ENCODE peak calls at places on chromosomes 2 and 18, in five cellular contexts. O, P, G, A and Z are unnamed samples.

GRCh38 chr2:1662606-1663180 is 81.6 kb downstream of the PXDN start:
- DNase-seq in O (no peak), A (no peak), G (no peak), P (no peak), Z (no peak)

GRCh38 chr2:214006601-214007000 is 404.3 kb upstream of the VWC2L start:
- DNase-seq in O (no peak), G (peak), P (no peak), A (no peak), Z (no peak)

GRCh38 chr2:763766-764525 is 86.7 kb upstream of the TMEM18 start:
- DNase-seq in P (no peak), G (no peak), O (no peak), A (peak), Z (no peak)

GRCh38 chr2:189782221-189782671 is 1.9 kb downstream of the ORMDL1 start:
- DNase-seq in O (no peak), G (peak), P (no peak), A (no peak), Z (peak)

GRCh38 chr18:72544092-72544886 is at the start of gene CBLN2:
- DNase-seq in G (peak), P (no peak), A (no peak), O (no peak), Z (peak)

GRCh38 chr2:143030127-143030526 is 99.1 kb upstream of the ARHGAP15 start:
- DNase-seq in O (no peak), G (peak), A (no peak), P (no peak), Z (no peak)

GRCh38 chr2:7722212-7722910 is 805.1 kb downstream of the RNF144A start:
- DNase-seq in P (no peak), O (no peak), A (no peak), G (no peak), Z (no peak)

GRCh38 chr2:142734231-142734630 is 143.2 kb upstream of the KYNU start:
- DNase-seq in A (no peak), P (no peak), O (no peak), G (no peak), Z (no peak)

GRCh38 chr2:95060446-95061118 is 35.1 kb downstream of the MAL start:
- DNase-seq in G (no peak), O (no peak), A (no peak), P (peak), Z (no peak)

DNA sequence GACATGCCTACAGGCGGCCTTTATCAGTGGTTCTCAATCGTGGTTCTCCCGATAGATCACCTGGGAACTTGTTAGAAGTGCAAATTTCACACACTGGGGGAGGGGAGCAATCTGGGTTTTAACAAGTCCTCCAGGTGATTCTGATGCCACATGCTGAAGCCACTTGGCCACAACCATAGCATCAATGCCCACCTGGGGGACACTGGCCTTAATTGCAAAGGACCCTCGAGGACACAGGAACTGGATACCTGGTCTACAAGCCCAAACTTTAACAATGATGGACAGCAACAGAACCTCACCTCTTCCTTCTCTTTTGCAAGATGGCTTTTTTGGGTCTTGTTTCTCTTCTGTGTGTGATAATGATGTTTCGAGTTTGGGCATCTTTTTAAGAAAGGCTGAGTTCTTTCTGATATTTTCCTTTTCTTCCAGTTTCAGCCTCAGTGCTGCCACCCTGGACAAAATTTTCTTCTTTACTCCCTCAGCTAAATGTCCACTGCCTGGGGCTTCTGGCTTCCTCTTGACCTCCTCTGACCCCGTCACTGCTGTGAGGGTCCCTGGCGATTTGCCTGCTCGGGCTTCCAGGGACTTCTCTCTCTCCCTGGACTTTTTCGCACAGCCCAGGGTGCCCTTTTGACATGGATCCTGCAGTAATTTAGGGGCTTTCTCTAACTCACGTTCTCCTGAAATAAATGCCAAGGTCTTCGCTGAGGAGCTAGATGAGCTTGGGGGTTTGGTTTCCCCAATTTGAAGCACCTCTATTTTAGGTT is 94.2 kb downstream of the ALPK2 start:
- DNase-seq in A (no peak), O (no peak), P (no peak), G (no peak), Z (no peak)
- H3K4me3 ChIP-seq in A (no peak), O (no peak), P (no peak), G (no peak), Z (no peak)

GRCh38 chr18:57529151-57529550 is 57.4 kb downstream of the FECH start:
- DNase-seq in P (no peak), O (no peak), G (no peak), A (no peak), Z (no peak)
- TF ChIP-seq CTCF in P (no peak), O (no peak), G (no peak), A (no peak), Z (no peak)

GRCh38 chr2:43098065-43098464 is 128.3 kb downstream of the ZFP36L2 start:
- DNase-seq in A (no peak), P (no peak), O (no peak), G (no peak), Z (no peak)

GRCh38 chr2:43095533-43096295 is 130.7 kb downstream of the ZFP36L2 start:
- DNase-seq in P (no peak), O (no peak), A (no peak), G (no peak), Z (no peak)

GRCh38 chr2:43098539-43098938 is 127.9 kb downstream of the ZFP36L2 start:
- DNase-seq in A (no peak), P (no peak), G (no peak), O (no peak), Z (no peak)

GRCh38 chr2:43099797-43100196 is 126.6 kb downstream of the ZFP36L2 start:
- DNase-seq in A (no peak), G (no peak), O (no peak), P (no peak), Z (no peak)

GRCh38 chr2:43097650-43098049 is 128.8 kb downstream of the ZFP36L2 start:
- DNase-seq in O (no peak), P (no peak), G (no peak), A (no peak), Z (no peak)
- H3K4me3 ChIP-seq in O (no peak), P (no peak), G (no peak), A (no peak), Z (no peak)

DNA sequence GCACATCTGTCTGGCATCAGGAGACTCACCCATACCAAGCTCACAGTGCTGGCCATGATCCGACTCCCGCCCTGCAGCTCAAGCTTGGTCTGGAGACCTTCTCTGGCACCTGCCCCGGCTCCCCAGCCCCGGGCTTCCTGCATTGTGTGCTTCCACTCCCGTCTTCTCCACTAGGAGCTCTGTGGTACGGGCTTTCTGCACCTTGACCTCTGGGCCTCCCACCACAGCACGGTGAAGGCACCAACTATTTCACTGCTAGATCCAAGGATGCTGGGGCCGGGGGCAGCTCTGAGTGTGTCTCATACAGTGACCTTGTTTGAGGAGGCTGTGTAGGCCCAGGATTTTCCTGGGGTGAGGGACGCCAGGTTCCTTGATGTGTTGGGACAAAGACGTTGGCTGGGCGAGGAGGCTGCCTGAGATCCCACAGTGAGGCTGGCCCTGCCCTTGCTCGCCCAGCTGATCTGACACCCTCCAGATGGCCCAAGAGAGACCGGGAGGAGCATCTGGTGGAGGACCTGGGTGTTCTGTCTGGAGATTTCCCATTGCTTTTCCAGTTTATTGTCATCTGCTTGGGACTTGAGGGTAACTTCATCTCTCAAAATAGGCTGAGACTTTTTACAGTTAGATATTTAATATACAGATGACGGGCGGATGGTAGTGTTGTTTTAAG is 64.0 kb downstream of the HPCAL1 start:
- DNase-seq in O (no peak), G (no peak), P (no peak), A (no peak), Z (no peak)
- TF ChIP-seq CTCF in O (no peak), G (no peak), P (no peak), A (no peak), Z (no peak)

GRCh38 chr2:181262782-181263181 is 194.4 kb upstream of the ITGA4 start:
- DNase-seq in A (no peak), G (no peak), P (no peak), O (no peak), Z (no peak)

GRCh38 chr2:181268174-181268867 is 188.9 kb upstream of the ITGA4 start:
- DNase-seq in O (no peak), A (no peak), G (no peak), P (no peak), Z (no peak)

GRCh38 chr2:181258761-181259160 is 198.4 kb upstream of the ITGA4 start:
- DNase-seq in P (no peak), O (no peak), A (peak), G (peak), Z (peak)

GRCh38 chr2:181264436-181264835 is 192.8 kb upstream of the ITGA4 start:
- DNase-seq in P (no peak), G (no peak), A (no peak), O (no peak), Z (no peak)

GRCh38 chr2:181264016-181264415 is 193.2 kb upstream of the ITGA4 start:
- DNase-seq in P (no peak), O (no peak), G (no peak), A (no peak), Z (no peak)
- H3K4me3 ChIP-seq in P (no peak), O (no peak), G (no peak), A (no peak), Z (no peak)

DNA sequence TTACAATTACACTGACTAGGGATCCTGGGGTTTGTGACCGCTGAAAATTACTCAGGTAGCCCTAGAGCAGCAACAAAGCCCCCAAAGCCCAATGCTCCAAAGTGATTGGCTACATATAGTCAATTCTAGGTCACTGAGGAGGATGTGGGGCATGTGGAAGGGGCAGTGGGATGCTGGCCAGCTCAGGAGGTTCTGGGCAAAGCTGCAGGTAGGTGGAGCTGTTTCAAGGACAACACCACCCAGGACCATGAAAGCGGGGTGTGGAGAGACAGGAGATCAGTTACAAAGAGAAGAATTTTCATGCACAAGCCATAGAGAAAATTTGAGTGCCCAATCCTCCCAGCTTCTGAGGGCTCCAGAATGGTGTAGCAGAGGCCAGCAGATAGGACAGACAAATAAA is 75.0 kb upstream of the CCDC85A start:
- DNase-seq in G (no peak), A (no peak), O (no peak), P (no peak), Z (no peak)
- TF ChIP-seq CTCF in G (no peak), A (no peak), O (no peak), P (no peak), Z (no peak)

DNA sequence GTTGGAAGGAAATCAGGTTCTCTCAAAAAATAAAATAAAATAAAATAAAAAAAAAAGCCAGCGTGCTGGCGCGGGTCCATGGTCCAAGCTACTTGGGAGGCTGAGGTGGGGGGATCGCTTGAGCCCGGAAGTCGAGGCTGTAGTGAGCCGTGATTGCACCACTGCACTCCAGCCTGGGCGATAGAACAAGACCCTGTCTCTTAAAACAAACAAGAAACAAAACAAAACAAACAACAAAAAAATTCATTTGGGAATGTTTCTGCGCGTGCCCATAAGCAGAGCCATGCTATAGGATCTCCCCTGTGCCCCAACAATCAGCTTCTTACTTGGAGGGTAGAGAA is 16.4 kb upstream of the CD8A start:
- DNase-seq in A (no peak), O (no peak), P (no peak), G (no peak), Z (no peak)
- H3K4me3 ChIP-seq in A (peak), O (peak), P (peak), G (peak), Z (peak)

GRCh38 chr2:47541848-47542450 is 139.0 kb downstream of the MSH2 start:
- DNase-seq in P (no peak), A (no peak), O (no peak), G (peak), Z (no peak)

GRCh38 chr2:47535073-47535472 is 132.1 kb downstream of the MSH2 start:
- DNase-seq in G (no peak), O (no peak), A (no peak), P (no peak), Z (no peak)

GRCh38 chr2:47536696-47537095 is 133.7 kb downstream of the MSH2 start:
- DNase-seq in G (no peak), O (no peak), P (no peak), A (no peak), Z (peak)

GRCh38 chr2:47535991-47536390 is 133.0 kb downstream of the MSH2 start:
- DNase-seq in A (no peak), O (no peak), G (no peak), P (no peak), Z (peak)

GRCh38 chr2:47539228-47539627 is 136.3 kb downstream of the MSH2 start:
- DNase-seq in O (no peak), A (no peak), P (no peak), G (no peak), Z (no peak)
- TF ChIP-seq CTCF in O (no peak), A (peak), P (no peak), G (peak), Z (peak)

GRCh38 chr2:199979841-199980628 is 24.7 kb downstream of the MAIP1 start:
- DNase-seq in P (peak), O (peak), A (peak), G (peak), Z (peak)
- H3K4me3 ChIP-seq in P (no peak), O (peak), A (no peak), G (no peak), Z (peak)